ENCODE peak calls at places on chromosomes 12 and 14, in four cellular contexts. H, P, K and Z are unnamed samples.

GRCh38 chr12:5576011-5576410 is 144.1 kb downstream of the NTF3 start:
- DNase-seq in K (no peak), P (no peak), H (no peak), Z (no peak)

GRCh38 chr14:51331651-51332367 is 91.8 kb downstream of the TMX1 start:
- DNase-seq in H (no peak), P (no peak), K (no peak), Z (no peak)

GRCh38 chr14:80809663-80810062 is 131.9 kb downstream of the CEP128 start:
- DNase-seq in K (no peak), H (no peak), P (no peak), Z (no peak)

GRCh38 chr12:77102691-77103090 is 37.3 kb upstream of the E2F7 start:
- DNase-seq in H (no peak), K (no peak), P (no peak), Z (no peak)

GRCh38 chr12:102427542-102427923 is 52.8 kb downstream of the IGF1 start:
- DNase-seq in K (no peak), P (peak), H (no peak), Z (no peak)

GRCh38 chr14:50335989-50336391 is 23.9 kb downstream of the DMAC2L start:
- DNase-seq in P (no peak), H (no peak), K (no peak), Z (no peak)

GRCh38 chr12:131309700-131310099 is 356.0 kb downstream of the ADGRD1 start:
- DNase-seq in H (no peak), P (no peak), K (no peak), Z (no peak)

GRCh38 chr14:80996049-80996901 is 40.9 kb downstream of the TSHR start:
- DNase-seq in P (peak), H (peak), K (peak), Z (no peak)

GRCh38 chr12:39887824-39888223 is 218.1 kb downstream of the SLC2A13 start:
- DNase-seq in K (no peak), H (no peak), P (no peak), Z (no peak)

GRCh38 chr14:20857207-20857606 is 34.0 kb upstream of the RNASE3 start:
- DNase-seq in H (no peak), P (no peak), K (no peak), Z (no peak)

GRCh38 chr12:18275974-18276373 is 14.7 kb downstream of the PIK3C2G start:
- DNase-seq in K (no peak), P (no peak), H (no peak), Z (no peak)

GRCh38 chr14:95396221-95396620 is 76.5 kb upstream of the CLMN start:
- DNase-seq in H (no peak), P (no peak), K (no peak), Z (no peak)

GRCh38 chr12:122399592-122400373 is 22.7 kb downstream of the CLIP1 start:
- DNase-seq in P (peak), K (no peak), H (peak), Z (no peak)

GRCh38 chr12:43060738-43061137 is 471.2 kb upstream of the PRICKLE1 start:
- DNase-seq in H (no peak), P (no peak), K (no peak), Z (no peak)

GRCh38 chr12:2265461-2266167 is 212.8 kb downstream of the CACNA1C start:
- DNase-seq in K (no peak), H (no peak), P (no peak), Z (no peak)

GRCh38 chr14:88470542-88471440 is 84.0 kb downstream of the PTPN21 start:
- DNase-seq in H (no peak), P (no peak), K (no peak), Z (no peak)

GRCh38 chr12:65537978-65538377 is 259.5 kb downstream of the MSRB3 start:
- DNase-seq in K (no peak), P (no peak), H (no peak), Z (no peak)

GRCh38 chr12:72540811-72541210 is 268.6 kb downstream of the TRHDE start:
- DNase-seq in H (no peak), P (no peak), K (no peak), Z (no peak)

GRCh38 chr14:77885363-77885762 is 85.5 kb downstream of the ADCK1 start:
- DNase-seq in K (no peak), H (no peak), P (no peak), Z (no peak)

GRCh38 chr12:104358353-104359003 is 54.9 kb downstream of the EID3 start:
- DNase-seq in H (peak), K (no peak), P (peak), Z (no peak)

GRCh38 chr14:68628605-68629310 is 164.1 kb downstream of the ZFP36L1 start:
- DNase-seq in H (no peak), K (no peak), P (no peak), Z (no peak)

GRCh38 chr12:132955094-132955932 is 793 bp downstream of the ZNF605 start:
- DNase-seq in P (peak), K (no peak), H (no peak), Z (no peak)

GRCh38 chr12:89960011-89960507 is 251.4 kb upstream of the ATP2B1 start:
- DNase-seq in K (no peak), P (no peak), H (no peak), Z (no peak)

GRCh38 chr12:130877333-130877732 is 5.5 kb downstream of the RAN start:
- DNase-seq in K (no peak), H (no peak), P (no peak), Z (no peak)

GRCh38 chr12:132600048-132601032 is 10.0 kb downstream of the LRCOL1 start:
- DNase-seq in P (no peak), H (peak), K (peak), Z (no peak)

GRCh38 chr12:120939523-120939922 is 35.4 kb upstream of the SPPL3 start:
- DNase-seq in P (peak), K (no peak), H (no peak), Z (no peak)

GRCh38 chr12:71415336-71416231 is 24.0 kb upstream of the LGR5 start:
- DNase-seq in P (peak), K (peak), H (peak), Z (no peak)